ENCODE peak calls at places on chromosomes 5 and 9, in six cellular contexts. E is EL, W is endothelial cell, X is cerebellar cortex, H is activated gamma-delta T cell treated with Interleukin-2 at 50 U/mL for 16 hours, I is AG09319. J is an unnamed sample.

GRCh38 chr5:157167219-157167621 is 1.2 kb upstream of the GARIN3 start:
- DNase-seq in E (peak), W (no peak), X (no peak), H (no peak), I (no peak), J (peak)

GRCh38 chr9:114336157-114336556 is 6.5 kb downstream of the ORM2 start:
- DNase-seq in E (no peak), W (no peak), X (no peak), H (no peak), I (no peak), J (no peak)

GRCh38 chr5:132019857-132020555 is 8.5 kb upstream of the ACSL6 start:
- DNase-seq in E (no peak), W (no peak), X (no peak), H (peak), I (no peak), J (no peak)

GRCh38 chr9:136880651-136881050 is 5.7 kb upstream of the TRAF2 start:
- DNase-seq in E (no peak), W (no peak), X (no peak), H (no peak), I (no peak), J (no peak)

GRCh38 chr9:38641985-38642864 is 21.8 kb upstream of the ANKRD18A start:
- DNase-seq in E (peak), W (peak), X (peak), H (no peak), I (no peak), J (peak)

GRCh38 chr5:141349917-141350619 is at the start of gene PCDHGB1:
- DNase-seq in E (peak), W (peak), X (peak), H (no peak), I (no peak), J (peak)

GRCh38 chr9:82021198-82021597 is 32.6 kb downstream of the SPATA31D1 start:
- DNase-seq in E (peak), W (no peak), X (peak), H (no peak), I (peak), J (peak)

GRCh38 chr5:26932238-26932637 is 106.1 kb downstream of the CDH9 start:
- DNase-seq in E (no peak), W (no peak), X (no peak), H (no peak), I (no peak), J (no peak)

GRCh38 chr9:27787941-27788340 is 214.7 kb upstream of the C9orf72 start:
- DNase-seq in E (no peak), W (no peak), X (no peak), H (no peak), I (no peak), J (no peak)

GRCh38 chr5:51669095-51669494 is 285.8 kb downstream of the ISL1 start:
- DNase-seq in E (no peak), W (no peak), X (no peak), H (no peak), I (no peak), J (no peak)

GRCh38 chr5:138668451-138668850 is 84.8 kb upstream of the CTNNA1 start:
- DNase-seq in E (peak), W (no peak), X (no peak), H (peak), I (no peak), J (peak)

GRCh38 chr9:132210472-132211145 is 48.8 kb downstream of the NTNG2 start:
- DNase-seq in E (peak), W (no peak), X (no peak), H (no peak), I (no peak), J (peak)

GRCh38 chr9:89732295-89732951 is 127.6 kb downstream of the GADD45G start:
- DNase-seq in E (no peak), W (no peak), X (no peak), H (no peak), I (no peak), J (peak)

GRCh38 chr9:16044116-16044881 is 491.5 kb downstream of the CCDC171 start:
- DNase-seq in E (no peak), W (no peak), X (no peak), H (no peak), I (no peak), J (no peak)

GRCh38 chr5:60945760-60946253 is 802 bp downstream of the NDUFAF2 start:
- DNase-seq in E (peak), W (no peak), X (peak), H (peak), I (peak), J (peak)

GRCh38 chr5:138754699-138755057 is 1.5 kb downstream of the CTNNA1 start:
- DNase-seq in E (peak), W (no peak), X (no peak), H (no peak), I (no peak), J (peak)

GRCh38 chr9:74497750-74498615 is 848 bp downstream of the RORB start:
- DNase-seq in E (peak), W (peak), X (no peak), H (no peak), I (no peak), J (peak)

GRCh38 chr9:16309350-16310271 is 560.9 kb downstream of the BNC2 start:
- DNase-seq in E (no peak), W (no peak), X (no peak), H (no peak), I (no peak), J (no peak)

GRCh38 chr9:114905160-114905940 is 25.0 kb downstream of the TNFSF8 start:
- DNase-seq in E (no peak), W (no peak), X (no peak), H (no peak), I (no peak), J (no peak)

GRCh38 chr5:14824490-14824889 is 47.1 kb downstream of the ANKH start:
- DNase-seq in E (no peak), W (no peak), X (no peak), H (no peak), I (no peak), J (no peak)

GRCh38 chr5:34499001-34499734 is 157.0 kb upstream of the RAI14 start:
- DNase-seq in E (peak), W (no peak), X (no peak), H (no peak), I (no peak), J (peak)

GRCh38 chr5:14385022-14385421 is 196.6 kb upstream of the OTULINL start:
- DNase-seq in E (no peak), W (peak), X (no peak), H (no peak), I (no peak), J (no peak)

GRCh38 chr5:81906086-81906485 is 65.7 kb upstream of the ATG10 start:
- DNase-seq in E (no peak), W (no peak), X (no peak), H (no peak), I (no peak), J (no peak)

GRCh38 chr9:14323083-14323968 is 9.4 kb upstream of the NFIB start:
- DNase-seq in E (no peak), W (no peak), X (peak), H (no peak), I (no peak), J (no peak)

GRCh38 chr9:121233906-121234901 is 32.5 kb upstream of the RAB14 start:
- DNase-seq in E (peak), W (no peak), X (no peak), H (no peak), I (no peak), J (peak)

GRCh38 chr9:126144617-126145456 is 181.8 kb upstream of the MVB12B start:
- DNase-seq in E (no peak), W (no peak), X (no peak), H (no peak), I (no peak), J (no peak)

GRCh38 chr9:19875291-19875910 is 86.6 kb upstream of the SLC24A2 start:
- DNase-seq in E (peak), W (no peak), X (no peak), H (no peak), I (no peak), J (no peak)

GRCh38 chr5:179276838-179277395 is 68.3 kb downstream of the ADAMTS2 start:
- DNase-seq in E (no peak), W (peak), X (no peak), H (no peak), I (no peak), J (peak)

GRCh38 chr9:81028504-81028903 is 660.8 kb downstream of the TLE1 start:
- DNase-seq in E (peak), W (no peak), X (no peak), H (no peak), I (no peak), J (peak)

J was measured in ELR.